ENCODE peak calls at places on chromosomes 2 and 18, in seven cellular contexts. F is heart right ventricle; B is stimulated activated CD4-positive, alpha-beta T cell treated with anti-CD3 and anti-CD28 coated beads, Interleukin-1b, Interleukin-23, amount 100 ng/mL, for 4 hours; Z is mesenchymal stem cell; R is HCEC 1CT; X is NCI-H345; M is hippocampal formation. O is an unnamed sample.

GRCh38 chr2:104412384-104412783 is 441.5 kb upstream of the POU3F3 start:
- DNase-seq in Z (no peak), R (no peak), F (no peak), X (no peak), B (no peak), M (peak; percentile 72), O (peak; percentile 12)

GRCh38 chr2:233408366-233409285 is 54.3 kb downstream of the DGKD start:
- DNase-seq in R (no peak), F (no peak), B (no peak), M (no peak), X (peak; percentile 11), Z (no peak), O (no peak)

GRCh38 chr2:230602562-230603230 is 109.9 kb upstream of the CAB39 start:
- DNase-seq in M (no peak), F (no peak), R (no peak), Z (no peak), B (peak; percentile 55), X (no peak), O (no peak)

GRCh38 chr2:220034356-220035121 is 407.1 kb downstream of the SLC4A3 start:
- DNase-seq in F (no peak), R (peak; percentile 65), M (no peak), Z (peak; percentile 45), B (no peak), X (no peak), O (peak; percentile 52)

GRCh38 chr2:114113527-114113926 is 223.6 kb downstream of the ACTR3 start:
- DNase-seq in F (no peak), M (no peak), R (no peak), Z (no peak), B (no peak), X (no peak), O (no peak)

GRCh38 chr2:225100269-225100668 is 58.0 kb upstream of the DOCK10 start:
- DNase-seq in R (peak; percentile 73), F (no peak), M (no peak), Z (peak; percentile 15), B (no peak), X (no peak), O (no peak)

GRCh38 chr2:178227187-178227586 is 32.9 kb downstream of the OSBPL6 start:
- DNase-seq in X (no peak), F (no peak), R (peak; percentile 62), B (no peak), Z (peak; percentile 34), M (no peak), O (peak; percentile 55)

GRCh38 chr2:151691621-151692020 is 42.7 kb downstream of the NEB start:
- DNase-seq in F (no peak), B (no peak), M (no peak), R (no peak), X (no peak), Z (no peak), O (peak; percentile 10)

GRCh38 chr2:102724553-102724952 is 37.3 kb upstream of the TMEM182 start:
- DNase-seq in F (no peak), X (no peak), M (no peak), Z (no peak), R (no peak), B (no peak), O (no peak)

GRCh38 chr18:14965553-14965952 is 217.6 kb downstream of the ANKRD30B start:
- DNase-seq in X (no peak), B (no peak), R (no peak), Z (no peak), F (no peak), M (no peak), O (no peak)

GRCh38 chr2:144834954-144835633 is 315.2 kb upstream of the ZEB2 start:
- DNase-seq in Z (peak; percentile 80), F (peak; percentile 58), B (no peak), X (no peak), R (peak; percentile 50), M (no peak), O (peak; percentile 92)

GRCh38 chr2:205461678-205462665 is 220.3 kb upstream of the NRP2 start:
- DNase-seq in M (no peak), F (no peak), Z (no peak), R (no peak), B (no peak), X (no peak), O (peak; percentile 24)

O was measured in fibroblast of mammary gland.